ENCODE peak calls at places on chromosome 1, in eight cellular contexts. B is CD4-positive, alpha-beta T cell; C is heart left ventricle; J is upper lobe of right lung; I is PC-3; Z is tibial nerve; L is lung; S is adrenal gland. N is an unnamed sample. For H3K27me3, the result is how much of the 10 kb centered on the place peaks cover.

GRCh38 chr1:117615474-117615873 is 9.6 kb downstream of the TENT5C start:
- DNase-seq in Z (no peak), J (no peak), S (no peak), C (no peak), L (no peak), B (no peak), I (no peak), N (peak)

GRCh38 chr1:46166521-46167462 is 8.1 kb upstream of the TSPAN1 start:
- DNase-seq in B (peak), J (peak), L (peak), S (peak), I (no peak), Z (no peak), C (peak), N (peak)

GRCh38 chr1:168615965-168616364 is 39.6 kb downstream of the XCL1 start:
- DNase-seq in L (no peak), J (no peak), Z (no peak), I (no peak), C (no peak), B (no peak), S (no peak), N (no peak)

GRCh38 chr1:81305997-81306452 is 494.7 kb upstream of the ADGRL2 start:
- DNase-seq in I (peak), Z (peak), L (no peak), J (no peak), S (peak), B (no peak), C (peak), N (no peak)

GRCh38 chr1:225911207-225912130 is 12.6 kb downstream of the PYCR2 start:
- DNase-seq in C (peak), S (peak), B (peak), J (peak), I (no peak), Z (peak), L (peak), N (peak)

GRCh38 chr1:10508511-10508951 is 33.8 kb downstream of the PEX14 start:
- DNase-seq in I (no peak), J (no peak), L (no peak), B (no peak), C (no peak), S (no peak), Z (no peak), N (no peak)

GRCh38 chr1:10575616-10576015 is 100.9 kb downstream of the PEX14 start:
- DNase-seq in B (no peak), L (no peak), I (peak), J (no peak), S (no peak), Z (no peak), C (no peak), N (no peak)

GRCh38 chr1:207993477-207994445 is 82.8 kb upstream of the CD34 start:
- DNase-seq in J (no peak), Z (no peak), S (peak), I (peak), L (no peak), B (no peak), C (no peak), N (no peak)

GRCh38 chr1:119675349-119676343 is 27.6 kb upstream of the ZNF697 start:
- DNase-seq in Z (peak), B (peak), J (peak), L (peak), S (peak), I (peak), C (peak), N (no peak)

GRCh38 chr1:209723761-209724693 is 19.4 kb downstream of the HSD11B1 start:
- DNase-seq in L (no peak), B (no peak), S (no peak), C (no peak), I (no peak), Z (no peak), J (no peak), N (no peak)

GRCh38 chr1:187413770-187414169 is 585.0 kb downstream of the PLA2G4A start:
- DNase-seq in Z (no peak), L (no peak), C (no peak), I (peak), J (no peak), S (no peak), B (no peak), N (no peak)

GRCh38 chr1:234208791-234209190 is 164.5 kb upstream of the COA6 start:
- DNase-seq in Z (no peak), C (no peak), L (no peak), B (no peak), I (peak), S (no peak), J (no peak), N (no peak)

GRCh38 chr1:33121728-33122127 is 40.8 kb downstream of the AZIN2 start:
- DNase-seq in Z (no peak), J (no peak), S (peak), L (no peak), I (no peak), B (no peak), C (no peak), N (no peak)

GRCh38 chr1:88685239-88685604 is 1.1 kb downstream of the PKN2 start:
- DNase-seq in I (peak), J (no peak), L (no peak), B (no peak), C (no peak), S (no peak), Z (no peak), N (no peak)

GRCh38 chr1:151898519-151898991 is 10.8 kb downstream of the THEM4 start:
- DNase-seq in C (no peak), I (no peak), S (no peak), B (peak), L (no peak), Z (no peak), J (no peak), N (no peak)

GRCh38 chr1:169711469-169712308 is at the start of gene SELL:
- DNase-seq in L (peak), S (peak), B (peak), C (peak), Z (peak), J (no peak), I (peak), N (no peak)

GRCh38 chr1:32501865-32502264 is 37.0 kb downstream of the ZBTB8B start:
- DNase-seq in L (no peak), Z (peak), C (peak), I (no peak), B (no peak), J (no peak), S (no peak), N (no peak)

GRCh38 chr1:81799939-81800740 is 594 bp upstream of the ADGRL2 start:
- DNase-seq in C (peak), S (peak), L (peak), B (no peak), I (no peak), Z (peak), J (peak), N (no peak)

GRCh38 chr1:202107801-202108731 is 14.7 kb upstream of the GPR37L1 start:
- DNase-seq in L (peak), C (peak), J (no peak), I (no peak), Z (no peak), S (peak), B (no peak), N (no peak)

GRCh38 chr1:118275716-118276115 is 90.7 kb upstream of the SPAG17 start:
- DNase-seq in L (no peak), Z (no peak), J (no peak), I (no peak), S (no peak), B (no peak), C (no peak), N (no peak)

GRCh38 chr1:43976045-43976444 is 1.3 kb downstream of the ATP6V0B start:
- DNase-seq in J (no peak), L (no peak), B (no peak), S (no peak), I (no peak), C (no peak), Z (no peak), N (no peak)

DNA sequence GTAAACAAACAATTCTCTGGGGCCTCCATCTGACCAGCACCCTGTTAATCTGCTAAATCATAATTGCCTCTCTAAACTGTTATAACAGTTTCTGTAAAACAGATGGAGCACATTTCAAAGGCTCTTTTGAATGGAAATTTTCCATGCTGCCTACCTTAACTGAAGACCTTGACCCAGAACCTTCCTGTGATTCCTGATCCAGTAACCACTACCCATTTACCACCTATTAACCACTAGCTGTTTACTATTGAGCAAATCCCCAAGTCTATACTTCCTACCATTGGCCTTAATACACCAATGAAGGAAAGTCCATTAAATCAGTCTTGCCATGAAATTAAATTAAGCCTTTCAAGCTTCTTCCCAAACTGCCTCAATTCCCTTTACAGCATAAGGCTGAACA is 46.3 kb downstream of the RAB3GAP2 start:
- DNase-seq in Z (no peak), L (no peak), B (no peak), I (no peak), C (no peak), S (no peak), J (no peak), N (no peak)
- H3K27me3 ChIP-seq in Z (under half), L (under half), B (under half), I (under half), C (under half), S (under half), J (under half), N (under half)

GRCh38 chr1:219927298-219927955 is 930 bp downstream of the SLC30A10 start:
- DNase-seq in L (no peak), C (no peak), J (no peak), S (no peak), B (no peak), Z (no peak), I (no peak), N (no peak)
- H3K27ac ChIP-seq in L (no peak), C (no peak), J (no peak), S (no peak), B (no peak), Z (no peak), I (no peak), N (no peak)

DNA sequence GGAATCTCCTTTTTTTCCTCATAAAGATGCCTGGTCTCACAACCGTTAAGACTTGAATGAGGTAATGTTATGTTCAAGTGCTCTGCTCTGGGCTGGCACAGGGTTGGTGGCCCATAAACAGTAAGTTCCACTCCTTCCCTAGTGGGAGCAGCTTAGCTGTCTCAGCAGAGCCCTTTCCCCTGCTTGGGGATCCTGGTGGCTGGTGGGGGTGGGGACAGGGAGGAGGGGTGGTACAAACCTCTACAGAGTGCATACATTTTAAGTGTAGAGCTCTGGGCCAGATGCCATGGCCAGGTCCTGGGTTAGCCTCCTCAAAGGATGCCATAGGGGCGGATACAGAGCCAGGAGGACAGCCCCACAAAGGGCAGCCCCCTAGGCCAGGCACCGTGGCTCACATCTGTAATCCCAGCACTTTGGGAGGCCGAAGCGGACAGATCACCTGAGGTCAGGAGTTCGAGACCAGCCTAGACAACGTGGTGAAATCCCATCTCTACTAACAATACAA is 20.7 kb upstream of the PADI1 start:
- DNase-seq in L (no peak), S (no peak), C (no peak), I (no peak), B (no peak), J (no peak), Z (no peak), N (no peak)
- H3K27me3 ChIP-seq in L (under half), S (under half), C (under half), I (under half), B (under half), J (under half), Z (under half), N (under half)

DNA sequence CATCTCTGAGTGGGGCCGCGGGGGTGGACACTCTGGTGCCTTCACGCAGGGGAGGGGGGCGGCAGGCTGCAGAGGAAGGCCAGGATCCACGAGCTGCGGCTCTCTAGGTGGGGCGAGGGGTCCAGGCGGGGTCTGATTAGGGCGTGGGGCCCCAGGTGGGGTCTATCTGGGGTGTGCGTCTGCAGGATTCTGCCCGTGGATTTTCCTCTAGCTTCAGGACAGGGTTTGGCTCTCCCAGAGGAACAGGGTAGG is 6.3 kb downstream of the JMJD4 start:
- DNase-seq in Z (no peak), S (no peak), L (no peak), C (no peak), I (no peak), B (no peak), J (no peak), N (no peak)
- H3K27ac ChIP-seq in Z (peak), S (peak), L (peak), C (peak), I (peak), B (no peak), J (peak), N (peak)

GRCh38 chr1:53681647-53682368 is 57.2 kb downstream of the GLIS1 start:
- DNase-seq in B (peak), I (peak), C (peak), Z (peak), J (no peak), S (no peak), L (peak), N (no peak)
- H3K27me3 ChIP-seq in B (under half), I (under half), C (under half), Z (under half), J (under half), S (under half), L (under half), N (under half)

DNA sequence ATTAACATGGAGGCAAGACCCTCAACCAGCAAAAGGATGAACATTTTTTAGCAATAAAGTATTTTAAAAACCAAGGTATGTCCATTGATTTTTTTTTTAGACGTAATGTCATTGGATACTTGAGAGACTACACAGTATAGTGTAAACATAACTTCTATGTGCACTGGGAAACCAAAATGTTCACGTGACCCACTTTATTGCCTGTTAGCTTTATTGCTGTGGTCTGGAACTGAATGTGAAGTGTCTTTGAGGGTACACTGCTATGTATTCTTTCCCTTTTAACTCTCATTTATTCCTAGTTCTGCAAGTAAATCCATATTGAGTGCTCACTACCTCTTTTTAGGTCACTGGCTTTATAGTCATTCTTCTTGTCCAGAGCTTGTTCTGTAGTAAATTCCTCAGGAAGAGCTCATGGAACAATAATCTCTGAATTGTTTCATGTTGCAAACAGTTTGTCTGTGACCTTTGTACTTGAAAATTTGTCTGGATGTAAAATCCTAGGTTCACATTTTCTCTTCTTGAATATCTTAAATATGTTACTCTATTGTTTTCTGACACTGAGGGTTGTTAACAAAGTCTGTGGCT is 20.6 kb downstream of the ABCD3 start:
- DNase-seq in I (no peak), Z (no peak), S (no peak), B (no peak), J (no peak), L (no peak), C (no peak), N (no peak)
- H3K27ac ChIP-seq in I (no peak), Z (no peak), S (no peak), B (no peak), J (no peak), L (no peak), C (no peak), N (no peak)

GRCh38 chr1:24828183-24828886 is 83.1 kb downstream of the CLIC4 start:
- DNase-seq in B (no peak), S (no peak), J (no peak), L (no peak), C (no peak), I (no peak), Z (no peak), N (no peak)
- H3K27me3 ChIP-seq in B (under half), S (under half), J (under half), L (under half), C (under half), I (under half), Z (under half), N (under half)

GRCh38 chr1:155890251-155890650 is 20.9 kb downstream of the RIT1 start:
- DNase-seq in I (no peak), C (no peak), L (no peak), J (no peak), Z (no peak), B (no peak), S (no peak), N (no peak)

GRCh38 chr1:155892801-155893200 is 18.3 kb downstream of the RIT1 start:
- DNase-seq in B (no peak), L (no peak), J (no peak), I (peak), S (no peak), C (no peak), Z (no peak), N (no peak)

GRCh38 chr1:155893389-155894142 is 17.6 kb downstream of the RIT1 start:
- DNase-seq in I (peak), L (no peak), C (peak), S (no peak), B (peak), Z (no peak), J (no peak), N (no peak)

GRCh38 chr1:155888481-155888880 is 22.7 kb downstream of the RIT1 start:
- DNase-seq in I (no peak), Z (no peak), S (no peak), C (no peak), B (no peak), L (no peak), J (no peak), N (no peak)

GRCh38 chr1:155889566-155889965 is 21.6 kb downstream of the RIT1 start:
- DNase-seq in L (no peak), C (no peak), J (no peak), S (no peak), I (no peak), Z (no peak), B (no peak), N (no peak)
- H3K27ac ChIP-seq in L (no peak), C (peak), J (no peak), S (no peak), I (no peak), Z (peak), B (no peak), N (no peak)

GRCh38 chr1:147086129-147086528 is 86.1 kb downstream of the PRKAB2 start:
- DNase-seq in C (no peak), B (no peak), S (no peak), Z (no peak), J (no peak), L (no peak), I (no peak), N (no peak)

GRCh38 chr1:147084273-147085096 is 87.8 kb downstream of the PRKAB2 start:
- DNase-seq in B (peak), S (peak), J (no peak), Z (peak), L (peak), I (no peak), C (peak), N (peak)

GRCh38 chr1:147080013-147080661 is 92.1 kb downstream of the PRKAB2 start:
- DNase-seq in B (no peak), Z (no peak), L (no peak), C (no peak), I (no peak), J (peak), S (no peak), N (no peak)

GRCh38 chr1:147080671-147081394 is 91.4 kb downstream of the PRKAB2 start:
- DNase-seq in I (no peak), Z (no peak), L (no peak), J (no peak), S (no peak), B (no peak), C (no peak), N (no peak)

GRCh38 chr1:147083919-147084272 is 88.4 kb downstream of the PRKAB2 start:
- DNase-seq in I (no peak), C (no peak), B (no peak), S (no peak), L (no peak), Z (no peak), J (no peak), N (no peak)
- H3K27me3 ChIP-seq in I (under half), C (half or more), B (under half), S (under half), L (under half), Z (half or more), J (under half), N (under half)

GRCh38 chr1:101235241-101235695 is 1.6 kb upstream of the S1PR1 start:
- DNase-seq in C (no peak), Z (no peak), L (no peak), I (no peak), S (no peak), J (no peak), B (no peak), N (no peak)
- H3K27ac ChIP-seq in C (peak), Z (no peak), L (peak), I (no peak), S (peak), J (peak), B (peak), N (peak)